ENCODE peak calls at places on chromosomes 12 and 14, in nine cellular contexts. J is tibial artery; P is caudate nucleus; W is stomach; R is lung; C is RWPE1; K is CD4-positive, alpha-beta T cell; Z is coronary artery; G is A549. M is an unnamed sample.

GRCh38 chr14:21993070-21993469 is 319.5 kb upstream of the OR4E1 start:
- DNase-seq in J (no peak), P (no peak), W (no peak), R (no peak), C (no peak), K (no peak), Z (no peak), G (no peak), M (no peak)

GRCh38 chr12:26473291-26473690 is 277.9 kb downstream of the SSPN start:
- DNase-seq in J (no peak), P (no peak), W (no peak), R (no peak), C (no peak), K (no peak), Z (no peak), G (no peak), M (no peak)

GRCh38 chr12:6584293-6584692 is 16.2 kb upstream of the NOP2 start:
- DNase-seq in J (no peak), P (no peak), W (no peak), R (no peak), C (no peak), K (no peak), Z (no peak), G (no peak), M (no peak)

GRCh38 chr14:94001501-94002396 is 4.6 kb downstream of the CCDC197 start:
- DNase-seq in J (no peak), P (no peak), W (peak; percentile 55), R (peak; percentile 48), C (peak; percentile 67), K (peak; percentile 45), Z (no peak), G (peak; percentile 83), M (no peak)

GRCh38 chr14:24171422-24172260 is at the start of gene REC8:
- DNase-seq in J (peak; percentile 81), P (peak; percentile 88), W (peak; percentile 82), R (peak; percentile 91), C (no peak), K (peak; percentile 56), Z (peak; percentile 78), G (no peak), M (peak; percentile 90)

GRCh38 chr12:8948711-8949524 is 527 bp downstream of the M6PR start:
- DNase-seq in J (no peak), P (no peak), W (no peak), R (no peak), C (peak; percentile 20), K (no peak), Z (no peak), G (peak; percentile 28), M (no peak)

GRCh38 chr12:46153267-46153872 is 115.5 kb downstream of the SLC38A1 start:
- DNase-seq in J (no peak), P (no peak), W (no peak), R (no peak), C (peak; percentile 41), K (no peak), Z (no peak), G (peak; percentile 31), M (no peak)

GRCh38 chr12:3364226-3364625 is 126.8 kb upstream of the PRMT8 start:
- DNase-seq in J (no peak), P (no peak), W (no peak), R (no peak), C (no peak), K (no peak), Z (peak; percentile 31), G (no peak), M (no peak)

GRCh38 chr14:104371031-104371430 is 208.5 kb upstream of the C14orf180 start:
- DNase-seq in J (no peak), P (no peak), W (no peak), R (no peak), C (no peak), K (no peak), Z (no peak), G (no peak), M (no peak)

GRCh38 chr14:80291099-80291498 is 79.8 kb upstream of the DIO2 start:
- DNase-seq in J (no peak), P (no peak), W (no peak), R (no peak), C (no peak), K (no peak), Z (no peak), G (no peak), M (no peak)

GRCh38 chr14:68146812-68147211 is 327.2 kb downstream of the RAD51B start:
- DNase-seq in J (no peak), P (no peak), W (no peak), R (peak; percentile 70), C (peak; percentile 68), K (no peak), Z (no peak), G (peak; percentile 25), M (no peak)

GRCh38 chr14:22271838-22272237 is 317.2 kb downstream of the DAD1 start:
- DNase-seq in J (no peak), P (no peak), W (no peak), R (no peak), C (no peak), K (no peak), Z (no peak), G (no peak), M (no peak)

GRCh38 chr14:71574976-71575375 is 357.3 kb upstream of the RGS6 start:
- DNase-seq in J (no peak), P (no peak), W (no peak), R (no peak), C (peak; percentile 38), K (no peak), Z (no peak), G (peak; percentile 8), M (no peak)

GRCh38 chr14:91310620-91311283 is 66.2 kb upstream of the GPR68 start:
- DNase-seq in J (no peak), P (no peak), W (no peak), R (no peak), C (no peak), K (no peak), Z (no peak), G (no peak), M (no peak)
- H3K27ac ChIP-seq in J (no peak overlapping the region), P (no peak overlapping the region), W (no peak overlapping the region), R (no peak overlapping the region), C (peak overlapping the region; percentile 24), K (peak overlapping the region; percentile 51), Z (no peak overlapping the region), G (no peak overlapping the region), M (no peak overlapping the region)

DNA sequence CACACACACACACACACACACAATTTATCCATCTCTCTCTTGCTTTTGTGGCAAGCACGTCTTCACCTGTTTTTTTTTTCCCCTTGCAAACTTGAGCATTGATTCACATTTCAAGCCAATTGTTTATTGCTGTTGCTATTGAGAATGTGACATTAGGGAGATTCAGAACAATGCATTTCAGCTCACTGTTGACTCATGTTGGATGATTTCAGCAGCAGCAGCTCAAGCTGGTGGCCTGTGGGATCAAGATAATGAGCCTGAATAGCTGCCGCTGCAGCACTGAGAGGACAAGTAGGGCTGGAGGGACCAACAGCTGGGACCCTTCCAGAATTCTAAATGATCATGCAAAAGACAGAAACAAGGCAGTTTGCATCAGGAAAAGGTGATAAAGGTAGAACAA is 129.0 kb downstream of the SNAPC1 start:
- DNase-seq in J (no peak), P (no peak), W (no peak), R (no peak), C (no peak), K (no peak), Z (no peak), G (no peak), M (no peak)
- H3K27ac ChIP-seq in J (no peak overlapping the region), P (peak overlapping the region; percentile 30), W (no peak overlapping the region), R (no peak overlapping the region), C (no peak overlapping the region), K (no peak overlapping the region), Z (no peak overlapping the region), G (no peak overlapping the region), M (no peak overlapping the region)

DNA sequence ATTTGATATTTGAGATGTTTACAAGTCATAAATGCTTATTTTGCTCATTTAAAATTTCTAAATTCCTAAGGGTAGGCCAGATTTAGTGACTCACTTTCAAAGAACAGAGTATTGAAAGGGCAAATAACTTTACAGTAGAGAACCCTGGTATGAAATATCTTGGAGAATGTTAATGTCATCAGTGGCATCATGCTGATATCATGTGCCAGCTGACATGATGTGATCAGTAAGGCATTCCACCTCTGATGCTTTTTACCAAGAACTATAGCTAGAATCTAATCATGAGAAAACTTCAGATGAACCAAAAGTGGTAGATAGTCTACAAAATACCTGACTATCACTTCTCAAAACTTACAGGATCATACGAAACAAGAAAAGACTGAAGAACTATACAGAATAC is 2.9 kb upstream of the FLRT2 start:
- DNase-seq in J (no peak), P (no peak), W (no peak), R (no peak), C (no peak), K (no peak), Z (no peak), G (no peak), M (no peak)
- H3K27ac ChIP-seq in J (no peak overlapping the region), P (no peak overlapping the region), W (no peak overlapping the region), R (no peak overlapping the region), C (peak overlapping the region; percentile 67), K (no peak overlapping the region), Z (no peak overlapping the region), G (peak overlapping the region; percentile 70), M (no peak overlapping the region)

GRCh38 chr12:50554651-50555050 is 49.9 kb downstream of the DIP2B start:
- DNase-seq in J (no peak), P (no peak), W (no peak), R (no peak), C (no peak), K (no peak), Z (no peak), G (no peak), M (no peak)
- H3K27ac ChIP-seq in J (no peak overlapping the region), P (no peak overlapping the region), W (no peak overlapping the region), R (no peak overlapping the region), C (no peak overlapping the region), K (no peak overlapping the region), Z (no peak overlapping the region), G (no peak overlapping the region), M (no peak overlapping the region)

GRCh38 chr14:31930070-31930469 is 147.0 kb upstream of the ARHGAP5 start:
- DNase-seq in J (no peak), P (no peak), W (no peak), R (no peak), C (no peak), K (no peak), Z (no peak), G (no peak), M (no peak)
- H3K27ac ChIP-seq in J (no peak overlapping the region), P (no peak overlapping the region), W (no peak overlapping the region), R (no peak overlapping the region), C (no peak overlapping the region), K (no peak overlapping the region), Z (no peak overlapping the region), G (peak overlapping the region; percentile 69), M (no peak overlapping the region)

DNA sequence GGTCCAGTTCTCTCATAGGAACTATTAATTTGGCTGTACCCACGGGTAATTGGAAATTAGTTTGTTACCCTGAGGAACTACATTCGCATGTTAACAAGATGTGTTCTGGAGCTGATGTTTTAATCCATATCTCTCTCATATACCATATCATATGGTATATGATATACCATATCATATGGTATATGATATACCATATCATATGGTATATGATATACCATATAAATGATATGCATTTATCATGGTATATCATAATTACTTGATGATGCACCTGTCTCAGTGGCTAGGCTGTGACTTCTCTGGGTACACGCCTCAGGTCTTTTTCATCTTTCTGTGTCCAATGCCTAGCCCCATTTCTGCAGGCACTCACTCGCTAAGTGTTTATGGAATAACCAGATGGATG is 13.0 kb downstream of the KCNK10 start:
- DNase-seq in J (no peak), P (no peak), W (no peak), R (no peak), C (no peak), K (no peak), Z (no peak), G (no peak), M (no peak)
- H3K27ac ChIP-seq in J (no peak overlapping the region), P (no peak overlapping the region), W (no peak overlapping the region), R (no peak overlapping the region), C (no peak overlapping the region), K (no peak overlapping the region), Z (no peak overlapping the region), G (no peak overlapping the region), M (no peak overlapping the region)

M was measured in substantia nigra.